ENCODE peak calls at places on chromosomes 5 and 9, in five cellular contexts. O, Z, T, U and D are unnamed samples.

GRCh38 chr5:4661851-4662250 is 478.3 kb upstream of the ADAMTS16 start:
- DNase-seq in O (no peak), Z (no peak), T (no peak), U (no peak), D (no peak)

GRCh38 chr5:95543017-95543705 is 11.6 kb downstream of the SKIC3 start:
- DNase-seq in O (no peak), Z (no peak), T (peak), U (no peak), D (no peak)

GRCh38 chr9:87516222-87516930 is 18.7 kb downstream of the DAPK1 start:
- DNase-seq in O (no peak), Z (peak), T (no peak), U (no peak), D (no peak)

GRCh38 chr5:157267025-157267424 is 1.1 kb downstream of the CYFIP2 start:
- DNase-seq in O (peak), Z (no peak), T (no peak), U (no peak), D (no peak)

GRCh38 chr5:176744584-176744965 is 65.8 kb upstream of the UNC5A start:
- DNase-seq in O (peak), Z (no peak), T (no peak), U (no peak), D (no peak)

GRCh38 chr9:87786423-87786822 is 60.5 kb downstream of the CTSL start:
- DNase-seq in O (no peak), Z (no peak), T (no peak), U (no peak), D (no peak)

GRCh38 chr5:157961176-157961575 is 102.2 kb upstream of the CLINT1 start:
- DNase-seq in O (no peak), Z (no peak), T (no peak), U (no peak), D (no peak)

GRCh38 chr5:2864515-2864914 is 113.0 kb upstream of the IRX2 start:
- DNase-seq in O (no peak), Z (no peak), T (no peak), U (no peak), D (no peak)

GRCh38 chr5:58764199-58764598 is 181.3 kb downstream of the RAB3C start:
- DNase-seq in O (no peak), Z (no peak), T (no peak), U (no peak), D (no peak)

GRCh38 chr9:36935768-36936497 is 98.1 kb downstream of the PAX5 start:
- DNase-seq in O (no peak), Z (no peak), T (peak), U (no peak), D (no peak)

GRCh38 chr5:73433982-73434342 is 14.6 kb downstream of the FOXD1 start:
- DNase-seq in O (no peak), Z (no peak), T (no peak), U (no peak), D (no peak)

GRCh38 chr9:74960548-74960947 is 7.8 kb upstream of the C9orf40 start:
- DNase-seq in O (peak), Z (no peak), T (no peak), U (no peak), D (no peak)

GRCh38 chr9:107336718-107337360 is 53.8 kb downstream of the RAD23B start:
- DNase-seq in O (peak), Z (peak), T (no peak), U (no peak), D (no peak)

GRCh38 chr5:61450170-61450815 is 118.2 kb downstream of the ZSWIM6 start:
- DNase-seq in O (peak), Z (peak), T (no peak), U (no peak), D (no peak)

GRCh38 chr9:79663299-79663698 is 91.5 kb downstream of the TLE4 start:
- DNase-seq in O (no peak), Z (no peak), T (no peak), U (no peak), D (no peak)

GRCh38 chr9:106916491-106917235 is 53.7 kb downstream of the ZNF462 start:
- DNase-seq in O (peak), Z (peak), T (no peak), U (no peak), D (no peak)

GRCh38 chr5:141560141-141560540 is 58.7 kb downstream of the DIAPH1 start:
- DNase-seq in O (peak), Z (no peak), T (no peak), U (no peak), D (no peak)

GRCh38 chr5:126753227-126753626 is 23.7 kb upstream of the LMNB1 start:
- DNase-seq in O (no peak), Z (no peak), T (no peak), U (no peak), D (no peak)

GRCh38 chr5:93601433-93602175 is 18.6 kb downstream of the NR2F1 start:
- DNase-seq in O (no peak), Z (no peak), T (no peak), U (no peak), D (no peak)

GRCh38 chr5:55600536-55601208 is 65.9 kb upstream of the PLPP1 start:
- DNase-seq in O (peak), Z (no peak), T (no peak), U (no peak), D (no peak)

GRCh38 chr9:36625006-36625600 is 52.4 kb downstream of the MELK start:
- DNase-seq in O (peak), Z (no peak), T (no peak), U (no peak), D (no peak)

GRCh38 chr5:20678814-20679298 is 690.9 kb upstream of the CDH18 start:
- DNase-seq in O (peak), Z (no peak), T (no peak), U (no peak), D (no peak)

GRCh38 chr9:96232539-96233241 is 69.3 kb downstream of the HSD17B3 start:
- DNase-seq in O (peak), Z (peak), T (peak), U (no peak), D (peak)

GRCh38 chr5:173625686-173626500 is 9.4 kb upstream of the BOD1 start:
- DNase-seq in O (peak), Z (no peak), T (peak), U (no peak), D (no peak)

GRCh38 chr9:20495133-20495532 is 127.2 kb downstream of the MLLT3 start:
- DNase-seq in O (no peak), Z (no peak), T (peak), U (no peak), D (no peak)

GRCh38 chr9:20491612-20492011 is 130.7 kb downstream of the MLLT3 start:
- DNase-seq in O (no peak), Z (no peak), T (no peak), U (no peak), D (no peak)

GRCh38 chr9:20490246-20490834 is 132.0 kb downstream of the MLLT3 start:
- DNase-seq in O (no peak), Z (no peak), T (peak), U (no peak), D (no peak)

GRCh38 chr9:20494035-20494434 is 128.3 kb downstream of the MLLT3 start:
- DNase-seq in O (no peak), Z (no peak), T (no peak), U (no peak), D (no peak)

GRCh38 chr9:20492772-20493171 is 129.5 kb downstream of the MLLT3 start:
- DNase-seq in O (no peak), Z (no peak), T (no peak), U (no peak), D (no peak)
- TF ChIP-seq CTCF in O (no peak), Z (no peak), T (no peak), U (no peak), D (no peak)

GRCh38 chr5:107359916-107360234 is 310.9 kb downstream of the EFNA5 start:
- DNase-seq in O (no peak), Z (peak), T (no peak), U (no peak), D (no peak)
- TF ChIP-seq CTCF in O (peak), Z (no peak), T (no peak), U (no peak), D (no peak)

GRCh38 chr5:18772475-18772874 is 1138.2 kb downstream of the TAF11L14 start:
- DNase-seq in O (peak), Z (peak), T (no peak), U (no peak), D (no peak)
- TF ChIP-seq CTCF in O (peak), Z (no peak), T (no peak), U (no peak), D (peak)

DNA sequence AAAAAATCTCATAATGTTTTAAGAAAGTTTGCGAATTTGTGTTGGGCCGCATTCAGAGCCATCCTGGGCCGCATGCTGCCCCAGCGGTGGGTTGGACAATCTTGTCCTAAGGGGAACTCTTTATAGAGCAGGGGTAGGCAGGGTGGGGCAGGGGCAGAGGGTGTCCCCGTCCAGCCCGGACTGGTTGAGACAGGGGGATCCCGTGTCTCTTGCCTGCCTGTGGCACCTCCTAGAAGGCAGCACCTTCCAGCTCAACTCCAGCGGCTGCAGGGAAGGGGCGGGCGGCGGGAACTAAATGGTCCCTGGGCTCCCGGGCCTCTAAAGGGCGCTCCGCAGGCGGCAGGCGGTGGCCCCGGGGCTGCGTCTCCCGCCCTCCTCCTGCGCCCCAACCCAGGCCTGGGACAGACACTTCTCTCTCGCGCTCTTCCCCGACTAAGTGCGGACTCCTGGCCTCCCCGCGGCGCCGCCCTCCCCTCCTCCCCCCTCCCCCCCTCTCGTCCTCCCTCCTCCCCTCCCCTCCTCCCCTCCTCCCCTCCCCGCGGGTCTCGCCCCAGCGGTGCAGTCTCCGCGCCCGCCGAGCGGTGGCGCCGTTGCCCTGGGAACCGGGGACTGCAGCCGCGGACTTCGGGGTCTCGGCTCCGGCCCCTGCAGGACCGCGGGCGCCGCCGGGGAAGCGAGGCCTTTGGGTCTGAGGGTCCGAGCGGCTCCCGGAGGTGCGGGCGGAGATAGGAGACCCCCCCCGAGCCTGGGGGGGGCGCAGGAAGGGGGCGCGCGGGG is 132.6 kb downstream of the MRPL36 start:
- DNase-seq in O (peak), Z (peak), T (no peak), U (peak), D (peak)
- TF ChIP-seq CTCF in O (peak), Z (peak), T (peak), U (no peak), D (peak)

GRCh38 chr5:171483453-171484177 is 64.2 kb downstream of the FGF18 start:
- DNase-seq in O (no peak), Z (no peak), T (no peak), U (no peak), D (no peak)
- TF ChIP-seq CTCF in O (no peak), Z (no peak), T (no peak), U (no peak), D (no peak)

GRCh38 chr5:115028557-115028956 is 141.2 kb downstream of the TRIM36 start:
- DNase-seq in O (no peak), Z (no peak), T (no peak), U (no peak), D (no peak)

GRCh38 chr5:115033861-115034260 is 135.8 kb downstream of the TRIM36 start:
- DNase-seq in O (no peak), Z (peak), T (peak), U (no peak), D (no peak)
- TF ChIP-seq CTCF in O (peak), Z (no peak), T (peak), U (no peak), D (peak)

GRCh38 chr5:81838307-81838906 is 87.5 kb upstream of the SSBP2 start:
- DNase-seq in O (peak), Z (peak), T (peak), U (no peak), D (no peak)
- TF ChIP-seq CTCF in O (peak), Z (peak), T (peak), U (peak), D (peak)

GRCh38 chr5:16160706-16161105 is 18.9 kb downstream of the MARCHF11 start:
- DNase-seq in O (peak), Z (peak), T (peak), U (no peak), D (peak)
- TF ChIP-seq CTCF in O (peak), Z (peak), T (peak), U (peak), D (peak)